ENCODE peak calls at places on chromosomes 5 and 9, in eight cellular contexts. W is H9; E is SK-N-SH; F is EL; J is stimulated activated CD4-positive, alpha-beta T cell treated with anti-CD3 and anti-CD28 coated beads, Interleukin-4, amount 100 ng/mL, for 4 hours; Q is adipocyte; O is stimulated activated effector memory CD8-positive, alpha-beta T cell treated with anti-CD3 and anti-CD28 coated beads, Interleukin-12 subunit alpha, Interleukin-12 subunit beta, amount 100 ng/mL, for 72 hours; A is GM13976. S is an unnamed sample.

GRCh38 chr9:129595323-129595741 is 25.6 kb downstream of the C9orf50 start:
- DNase-seq in W (no peak), E (no peak), F (peak), J (no peak), Q (peak), O (no peak), A (no peak), S (no peak)

GRCh38 chr5:1003296-1003937 is 5.2 kb upstream of the NKD2 start:
- DNase-seq in W (no peak), E (no peak), F (no peak), J (peak), Q (no peak), O (no peak), A (no peak), S (no peak)

GRCh38 chr9:893843-894420 is 52.4 kb downstream of the DMRT1 start:
- DNase-seq in W (peak), E (peak), F (peak), J (peak), Q (peak), O (peak), A (peak), S (peak)

GRCh38 chr9:91289244-91289643 is 72.5 kb downstream of the AUH start:
- DNase-seq in W (no peak), E (no peak), F (no peak), J (no peak), Q (no peak), O (no peak), A (no peak), S (no peak)

GRCh38 chr9:117073539-117074336 is 341.1 kb downstream of the ASTN2 start:
- DNase-seq in W (peak), E (peak), F (peak), J (no peak), Q (no peak), O (no peak), A (peak), S (no peak)

GRCh38 chr5:587403-587802 is 24.7 kb upstream of the CEP72 start:
- DNase-seq in W (no peak), E (no peak), F (no peak), J (no peak), Q (no peak), O (no peak), A (no peak), S (no peak)

GRCh38 chr9:33637881-33638280 is 113.8 kb downstream of the ANKRD18B start:
- DNase-seq in W (no peak), E (no peak), F (no peak), J (no peak), Q (no peak), O (no peak), A (no peak), S (no peak)

GRCh38 chr9:134491436-134491835 is 150.2 kb upstream of the COL5A1 start:
- DNase-seq in W (no peak), E (no peak), F (no peak), J (no peak), Q (no peak), O (no peak), A (no peak), S (no peak)

GRCh38 chr9:35680331-35681105 is 6.8 kb downstream of the CA9 start:
- DNase-seq in W (peak), E (no peak), F (peak), J (no peak), Q (no peak), O (no peak), A (peak), S (no peak)

GRCh38 chr9:3909966-3910650 is 384.3 kb upstream of the RFX3 start:
- DNase-seq in W (no peak), E (no peak), F (no peak), J (no peak), Q (no peak), O (no peak), A (no peak), S (no peak)

GRCh38 chr5:124161286-124161685 is 585.2 kb downstream of the ZNF608 start:
- DNase-seq in W (no peak), E (no peak), F (no peak), J (no peak), Q (no peak), O (no peak), A (no peak), S (no peak)

GRCh38 chr9:93303258-93303771 is 119.4 kb downstream of the WNK2 start:
- DNase-seq in W (peak), E (peak), F (no peak), J (no peak), Q (no peak), O (no peak), A (peak), S (no peak)